ENCODE peak calls at places on chromosomes 6 and 20, in four cellular contexts. K is stomach, S is A549, P is upper lobe of left lung. T is an unnamed sample.

GRCh38 chr6:89799756-89800155 is 19.8 kb downstream of the MDN1 start:
- DNase-seq in S (no peak), K (no peak), P (no peak), T (no peak)

GRCh38 chr20:63707558-63708300 is at the start of the genes ARFRP1 and ZGPAT:
- DNase-seq in K (peak), P (peak), S (peak), T (peak)

GRCh38 chr6:47677381-47678100 is 20.8 kb upstream of the ADGRF4 start:
- DNase-seq in S (no peak), K (no peak), P (no peak), T (no peak)

GRCh38 chr6:101290346-101290745 is 103.2 kb upstream of the GRIK2 start:
- DNase-seq in S (no peak), P (no peak), K (no peak), T (no peak)

GRCh38 chr20:48605364-48606116 is 222.3 kb downstream of the PREX1 start:
- DNase-seq in S (no peak), K (no peak), P (no peak), T (no peak)

GRCh38 chr20:61929971-61930666 is 135.6 kb downstream of the TAF4 start:
- DNase-seq in K (no peak), P (peak), S (no peak), T (no peak)

GRCh38 chr20:31860431-31861345 is 9.6 kb downstream of the DUSP15 start:
- DNase-seq in K (no peak), P (peak), S (peak), T (no peak)

GRCh38 chr20:63392465-63393365 is 31.6 kb upstream of the CHRNA4 start:
- DNase-seq in S (no peak), P (peak), K (no peak), T (no peak)

GRCh38 chr6:23282243-23283021 is 713.1 kb downstream of the HDGFL1 start:
- DNase-seq in S (no peak), P (no peak), K (no peak), T (no peak)

GRCh38 chr6:16849280-16850210 is 88.3 kb upstream of the ATXN1 start:
- DNase-seq in S (peak), P (no peak), K (no peak), T (no peak)

GRCh38 chr20:40223818-40224217 is 465.2 kb downstream of the MAFB start:
- DNase-seq in S (no peak), P (no peak), K (no peak), T (no peak)

GRCh38 chr20:2653511-2654383 is 1.3 kb downstream of the NOP56 start:
- DNase-seq in S (no peak), P (peak), K (no peak), T (no peak)

GRCh38 chr20:17315491-17316231 is 88.8 kb downstream of the PCSK2 start:
- DNase-seq in K (no peak), S (no peak), P (peak), T (no peak)

GRCh38 chr20:23050847-23051627 is 1.6 kb upstream of the THBD start:
- DNase-seq in K (peak), S (peak), P (peak), T (peak)

GRCh38 chr6:127058027-127058426 is 60.4 kb upstream of the RSPO3 start:
- DNase-seq in K (no peak), S (no peak), P (no peak), T (no peak)

GRCh38 chr6:127554435-127555006 is 22.5 kb upstream of the C6orf58 start:
- DNase-seq in K (peak), S (peak), P (no peak), T (no peak)

GRCh38 chr6:16769986-16770376 is 8.7 kb upstream of the ATXN1 start:
- DNase-seq in S (peak), K (no peak), P (no peak), T (no peak)

GRCh38 chr6:48426636-48427035 is 315.6 kb upstream of the PTCHD4 start:
- DNase-seq in S (no peak), K (no peak), P (no peak), T (no peak)

GRCh38 chr20:40522405-40522804 is 166.6 kb downstream of the MAFB start:
- DNase-seq in K (no peak), S (no peak), P (no peak), T (no peak)

GRCh38 chr20:45727044-45727443 is 4.9 kb downstream of the SPINT4 start:
- DNase-seq in S (no peak), K (no peak), P (no peak), T (no peak)

GRCh38 chr6:119024111-119024510 is 54.4 kb downstream of the FAM184A start:
- DNase-seq in S (no peak), K (no peak), P (no peak), T (no peak)

GRCh38 chr20:47124235-47124717 is 229.6 kb downstream of the EYA2 start:
- DNase-seq in P (no peak), S (no peak), K (no peak), T (no peak)

GRCh38 chr6:170205126-170205525 is 85.8 kb downstream of the DLL1 start:
- DNase-seq in K (peak), P (no peak), S (no peak), T (no peak)

GRCh38 chr20:18973499-18974173 is 160.1 kb downstream of the SCP2D1 start:
- DNase-seq in P (no peak), S (no peak), K (no peak), T (peak)

GRCh38 chr20:33516882-33517281 is 27.0 kb downstream of the CBFA2T2 start:
- DNase-seq in K (no peak), P (no peak), S (peak), T (no peak)

GRCh38 chr6:151240036-151240685 is 394 bp downstream of the AKAP12 start:
- DNase-seq in S (peak), K (peak), P (peak), T (peak)

GRCh38 chr6:14026831-14027539 is 90.6 kb upstream of the CD83 start:
- DNase-seq in P (no peak), S (no peak), K (no peak), T (no peak)

GRCh38 chr6:45607818-45608217 is 230.1 kb upstream of the SUPT3H start:
- DNase-seq in P (no peak), S (no peak), K (no peak), T (no peak)

GRCh38 chr6:36071281-36071680 is 43.7 kb downstream of the MAPK14 start:
- DNase-seq in P (no peak), K (no peak), S (no peak), T (no peak)

GRCh38 chr6:168318579-168319278 is 848 bp downstream of the DACT2 start:
- DNase-seq in K (no peak), P (no peak), S (no peak), T (no peak)

GRCh38 chr20:43667341-43668132 is 623 bp downstream of the MYBL2 start:
- DNase-seq in K (no peak), S (peak), P (peak), T (no peak)

GRCh38 chr6:160253242-160253641 is 5.4 kb downstream of the SLC22A2 start:
- DNase-seq in S (peak), K (no peak), P (no peak), T (no peak)

GRCh38 chr6:38337819-38338465 is 301.8 kb downstream of the BTBD9 start:
- DNase-seq in P (no peak), K (no peak), S (peak), T (no peak)

GRCh38 chr6:117280922-117281321 is 15.6 kb downstream of the VGLL2 start:
- DNase-seq in K (no peak), P (no peak), S (no peak), T (no peak)

GRCh38 chr20:31607640-31608255 is 2.7 kb downstream of the ID1 start:
- DNase-seq in S (no peak), P (no peak), K (no peak), T (no peak)

GRCh38 chr6:27293436-27294152 is 18.5 kb downstream of the POM121L2 start:
- DNase-seq in P (no peak), K (no peak), S (peak), T (no peak)

DNA sequence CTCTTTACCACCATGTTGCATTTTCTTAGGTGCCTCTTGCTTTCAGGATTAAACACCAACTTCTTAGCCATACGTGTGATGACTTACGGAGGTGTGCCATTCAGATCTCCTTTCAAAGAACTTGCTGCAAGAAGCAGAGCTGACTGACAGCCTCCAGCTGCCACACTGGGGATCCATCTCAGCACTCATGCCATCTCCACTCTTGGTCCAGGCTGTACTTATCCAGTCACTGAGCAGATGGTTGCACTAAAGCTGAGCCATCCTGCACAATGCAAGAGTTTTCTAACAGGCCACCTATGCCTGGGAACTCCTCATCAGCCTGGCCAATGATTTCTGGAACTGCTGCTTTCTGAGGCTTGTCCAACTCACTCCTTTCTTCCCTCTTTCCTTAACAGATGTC is 31.4 kb upstream of the KIF6 start:
- DNase-seq in S (no peak), K (no peak), P (no peak), T (no peak)
- H3K27ac ChIP-seq in S (no peak), K (no peak), P (no peak), T (no peak)

GRCh38 chr6:112827793-112828192 is 480.7 kb downstream of the RFPL4B start:
- DNase-seq in P (no peak), K (no peak), S (no peak), T (no peak)
- TF ChIP-seq EP300 in P (no peak), K (no peak), S (no peak), T (peak)

DNA sequence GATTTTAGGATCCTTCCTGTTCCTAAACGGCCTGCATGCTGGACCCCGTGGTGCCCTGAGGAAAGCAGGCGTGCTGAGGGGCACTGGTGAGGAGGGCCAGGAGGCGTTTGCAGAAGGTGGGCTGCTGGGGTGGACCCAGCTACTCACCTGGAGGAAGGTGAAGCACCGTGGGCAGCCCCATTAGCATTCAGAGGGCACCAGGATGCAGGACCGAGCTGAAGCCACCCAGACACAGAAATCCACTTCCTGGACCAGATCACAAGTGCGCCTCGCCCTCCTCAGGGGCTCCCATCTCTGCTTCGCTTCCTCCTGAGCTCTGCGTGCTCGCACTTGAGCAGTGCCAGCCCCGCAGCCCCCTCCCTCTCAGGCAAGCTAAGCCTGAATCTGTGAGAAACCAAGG is 187.0 kb downstream of the SYNDIG1 start:
- DNase-seq in S (no peak), P (no peak), K (no peak), T (no peak)
- H3K27ac ChIP-seq in S (peak), P (no peak), K (no peak), T (no peak)

GRCh38 chr6:139068846-139069245 is 40.3 kb downstream of the ABRACL start:
- DNase-seq in K (no peak), S (no peak), P (no peak), T (no peak)

DNA sequence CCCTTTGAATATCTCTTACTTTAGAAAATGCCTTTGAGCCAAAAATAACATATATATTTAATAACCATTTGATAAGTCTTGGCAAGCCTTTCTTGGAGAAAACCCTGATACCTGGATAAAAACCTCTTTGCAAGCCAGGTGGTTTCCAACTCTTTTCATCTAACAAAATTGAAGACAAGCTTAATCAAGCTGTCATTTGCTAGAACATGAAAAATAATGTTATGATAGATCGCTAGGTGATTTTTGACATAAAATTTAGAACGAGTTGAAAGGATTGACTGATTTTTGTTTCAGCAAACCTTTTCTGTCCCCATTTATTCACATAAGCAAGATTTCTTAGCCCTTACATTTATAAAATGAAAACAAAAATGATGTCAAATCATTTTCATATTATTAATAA is 44.6 kb downstream of the ABRACL start:
- DNase-seq in K (no peak), S (no peak), P (no peak), T (no peak)
- TF ChIP-seq EP300 in K (no peak), S (no peak), P (no peak), T (no peak)

DNA sequence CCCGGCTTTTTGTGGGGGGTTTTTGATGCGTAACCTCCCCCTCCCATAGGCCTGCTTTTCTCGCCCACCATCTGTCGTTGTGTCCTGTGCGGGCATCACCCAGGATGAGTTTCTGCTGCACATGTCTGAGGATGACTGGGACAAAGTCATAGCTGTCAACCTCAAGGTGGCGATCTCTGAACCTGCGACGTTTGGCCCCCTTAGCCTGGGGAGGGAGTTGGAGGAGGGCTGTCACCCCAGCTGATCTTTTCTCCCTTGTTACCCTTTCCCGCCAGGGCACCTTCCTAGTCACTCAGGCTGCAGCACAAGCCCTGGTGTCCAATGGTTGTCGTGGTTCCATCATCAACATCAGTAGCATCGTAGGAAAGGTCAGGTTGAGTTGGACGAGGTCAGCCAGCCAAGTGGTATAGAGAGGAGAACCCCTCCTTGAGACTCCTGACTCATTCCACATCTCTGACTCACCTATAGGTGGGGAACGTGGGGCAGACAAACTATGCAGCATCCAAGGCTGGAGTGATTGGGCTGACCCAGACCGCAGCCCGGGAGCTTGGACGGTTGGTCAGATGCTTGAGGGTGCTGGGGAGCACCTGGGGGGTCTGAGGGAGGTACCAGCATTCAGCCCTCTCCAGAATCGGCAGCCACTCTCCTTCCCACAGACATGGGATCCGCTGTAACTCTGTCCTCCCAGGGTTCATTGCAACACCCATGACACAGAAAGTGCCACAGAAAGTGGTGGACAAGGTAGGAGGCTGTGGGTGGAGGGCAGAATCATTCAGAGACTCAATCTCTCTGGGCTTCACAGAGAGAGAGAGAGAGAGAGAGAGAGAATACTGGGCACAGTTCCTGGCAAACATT is 944 bp downstream of the HSD17B8 start:
- DNase-seq in P (no peak), K (no peak), S (peak), T (no peak)
- H3K27ac ChIP-seq in P (peak), K (peak), S (peak), T (no peak)

GRCh38 chr6:22149501-22150490 is 147.0 kb downstream of the PRL start:
- DNase-seq in S (no peak), P (no peak), K (no peak), T (no peak)
- TF ChIP-seq EP300 in S (no peak), P (no peak), K (no peak), T (no peak)

GRCh38 chr20:53578492-53579222 is 15.0 kb downstream of the ZNF217 start:
- DNase-seq in P (no peak), S (peak), K (peak), T (peak)
- H3K27ac ChIP-seq in P (peak), S (peak), K (peak), T (peak)

GRCh38 chr20:4769328-4769727 is 47.6 kb downstream of the PRND start:
- DNase-seq in S (no peak), K (no peak), P (no peak), T (no peak)
- TF ChIP-seq EP300 in S (no peak), K (no peak), P (no peak), T (no peak)

GRCh38 chr6:75318900-75319299 is 34.3 kb upstream of the TMEM30A start:
- DNase-seq in S (no peak), P (no peak), K (no peak), T (no peak)

GRCh38 chr6:75315978-75316377 is 31.4 kb upstream of the TMEM30A start:
- DNase-seq in K (no peak), S (no peak), P (no peak), T (no peak)

DNA sequence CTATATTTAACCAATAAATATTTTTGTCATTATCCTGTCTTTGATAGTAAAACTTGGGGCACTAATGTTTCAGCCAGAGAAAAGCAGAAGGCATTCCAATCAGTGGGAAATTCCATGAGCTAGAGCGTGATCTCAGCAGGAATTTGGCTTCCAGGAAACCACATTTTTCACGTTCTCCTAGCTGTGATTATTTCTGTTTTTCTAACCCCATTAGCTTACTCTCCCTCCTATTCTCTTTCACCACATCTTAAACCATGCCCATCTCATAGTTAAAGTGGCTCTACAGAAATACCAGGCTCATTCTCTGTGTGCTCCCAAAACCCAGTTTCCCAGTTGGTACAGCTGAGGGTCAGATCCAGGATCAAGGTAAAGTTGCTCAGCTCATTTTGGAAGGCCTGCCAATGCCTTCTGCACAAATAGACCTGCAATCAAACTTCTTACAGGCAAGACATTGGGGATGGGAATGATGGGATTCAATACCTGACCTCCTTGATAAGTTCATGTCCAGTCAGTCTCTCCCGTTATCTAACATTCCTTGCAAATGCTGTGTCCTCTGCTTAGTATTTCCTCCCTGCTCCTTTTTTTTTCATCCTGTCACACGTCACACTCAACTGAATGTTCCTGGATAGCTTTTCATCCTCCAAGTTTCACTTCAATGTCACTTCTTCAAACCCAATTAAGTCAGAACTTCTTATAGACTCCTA is 33.1 kb upstream of the TMEM30A start:
- DNase-seq in P (no peak), K (no peak), S (no peak), T (no peak)
- H3K27ac ChIP-seq in P (no peak), K (no peak), S (no peak), T (no peak)

DNA sequence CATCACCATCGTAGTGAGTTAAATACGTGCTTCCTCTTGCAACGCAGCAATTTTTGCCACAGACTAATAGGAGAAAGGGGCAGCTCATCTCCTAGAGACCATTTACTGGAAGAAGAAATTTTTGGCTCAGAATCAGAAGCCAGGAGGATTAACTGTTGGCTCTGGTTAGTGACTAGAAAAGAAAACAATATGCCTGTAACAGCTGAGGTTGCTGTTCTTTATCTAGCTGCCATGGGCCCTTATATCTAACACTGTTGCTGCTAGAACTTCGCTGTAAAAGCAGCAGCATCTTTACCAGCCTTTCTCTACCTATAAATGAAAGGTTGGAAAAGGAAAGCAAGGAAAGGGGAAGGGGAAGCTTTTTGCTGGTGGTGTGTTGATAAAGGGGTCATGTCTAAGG is 65.9 kb downstream of the FAM135A start:
- DNase-seq in K (no peak), S (no peak), P (no peak), T (no peak)
- TF ChIP-seq EP300 in K (no peak), S (no peak), P (no peak), T (no peak)

T was measured in tibial nerve.